ENCODE peak calls at places on chromosomes 1 and 21, in five cellular contexts. One of them, this sample, is unnamed.

GRCh38 chr1:61322769-61323168 is 240.4 kb downstream of the NFIA start:
- DNase-seq in GM04504: no peak
- DNase-seq in MM.1S: no peak
- DNase-seq in RWPE1: no peak
- DNase-seq in foreskin melanocyte: no peak
- DNase-seq in this sample: no peak

GRCh38 chr1:228416217-228416971 is at the start of gene TRIM17:
- DNase-seq in foreskin melanocyte: no peak
- DNase-seq in GM04504: no peak
- DNase-seq in RWPE1: no peak
- DNase-seq in MM.1S: no peak
- DNase-seq in this sample: no peak

GRCh38 chr1:23561813-23562100 is 2.5 kb upstream of the ID3 start:
- DNase-seq in MM.1S: no peak
- DNase-seq in RWPE1: no peak
- DNase-seq in foreskin melanocyte: no peak
- DNase-seq in GM04504: no peak
- DNase-seq in this sample: no peak

GRCh38 chr1:68128157-68128556 is 77.7 kb upstream of the DIRAS3 start:
- DNase-seq in GM04504: no peak
- DNase-seq in RWPE1: no peak
- DNase-seq in MM.1S: peak; percentile 86
- DNase-seq in foreskin melanocyte: no peak
- DNase-seq in this sample: no peak

GRCh38 chr1:60978421-60979357 is 103.7 kb upstream of the NFIA start:
- DNase-seq in MM.1S: peak; percentile 45
- DNase-seq in RWPE1: peak; percentile 52
- DNase-seq in foreskin melanocyte: no peak
- DNase-seq in GM04504: no peak
- DNase-seq in this sample: peak; percentile 36

GRCh38 chr1:169110265-169110664 is 3.8 kb downstream of the ATP1B1 start:
- DNase-seq in RWPE1: no peak
- DNase-seq in foreskin melanocyte: no peak
- DNase-seq in MM.1S: no peak
- DNase-seq in GM04504: no peak
- DNase-seq in this sample: no peak

GRCh38 chr1:59142663-59143487 is 154.0 kb upstream of the FGGY start:
- DNase-seq in foreskin melanocyte: no peak
- DNase-seq in GM04504: peak; percentile 95
- DNase-seq in RWPE1: peak; percentile 94
- DNase-seq in MM.1S: no peak
- DNase-seq in this sample: no peak

GRCh38 chr1:6461538-6462411 is 4.2 kb downstream of the TNFRSF25 start:
- DNase-seq in RWPE1: no peak
- DNase-seq in MM.1S: no peak
- DNase-seq in GM04504: no peak
- DNase-seq in foreskin melanocyte: no peak
- DNase-seq in this sample: no peak

GRCh38 chr1:64263856-64264255 is 60.4 kb downstream of the UBE2U start:
- DNase-seq in MM.1S: no peak
- DNase-seq in foreskin melanocyte: no peak
- DNase-seq in RWPE1: no peak
- DNase-seq in GM04504: no peak
- DNase-seq in this sample: no peak

GRCh38 chr1:82931051-82931450 is 1067.9 kb downstream of the TTLL7 start:
- DNase-seq in MM.1S: no peak
- DNase-seq in GM04504: no peak
- DNase-seq in foreskin melanocyte: no peak
- DNase-seq in RWPE1: no peak
- DNase-seq in this sample: no peak

GRCh38 chr21:36860736-36861594 is 105.5 kb downstream of the HLCS start:
- DNase-seq in MM.1S: no peak
- DNase-seq in GM04504: no peak
- DNase-seq in foreskin melanocyte: no peak
- DNase-seq in RWPE1: peak; percentile 80
- DNase-seq in this sample: no peak

GRCh38 chr1:935751-936231 is 12.1 kb downstream of the SAMD11 start:
- DNase-seq in RWPE1: no peak
- DNase-seq in MM.1S: no peak
- DNase-seq in foreskin melanocyte: no peak
- DNase-seq in GM04504: no peak
- DNase-seq in this sample: no peak

GRCh38 chr1:3320246-3321152 is 134.0 kb upstream of the ARHGEF16 start:
- DNase-seq in foreskin melanocyte: no peak
- DNase-seq in RWPE1: no peak
- DNase-seq in MM.1S: no peak
- DNase-seq in GM04504: no peak
- DNase-seq in this sample: peak; percentile 49

GRCh38 chr1:151513626-151514101 is 2.5 kb downstream of the CGN start:
- DNase-seq in foreskin melanocyte: no peak
- DNase-seq in RWPE1: peak; percentile 57
- DNase-seq in GM04504: no peak
- DNase-seq in MM.1S: no peak
- DNase-seq in this sample: peak; percentile 93

GRCh38 chr1:41160498-41161110 is 81.5 kb downstream of the SCMH1 start:
- DNase-seq in MM.1S: no peak
- DNase-seq in GM04504: no peak
- DNase-seq in RWPE1: no peak
- DNase-seq in foreskin melanocyte: no peak
- DNase-seq in this sample: no peak

GRCh38 chr1:16440150-16440479 is 409 bp upstream of the NECAP2 start:
- DNase-seq in MM.1S: no peak
- DNase-seq in RWPE1: no peak
- DNase-seq in foreskin melanocyte: no peak
- DNase-seq in GM04504: no peak
- DNase-seq in this sample: no peak

GRCh38 chr1:204471687-204472086 is 22.9 kb downstream of the PIK3C2B start:
- DNase-seq in foreskin melanocyte: no peak
- DNase-seq in GM04504: no peak
- DNase-seq in RWPE1: no peak
- DNase-seq in MM.1S: no peak
- DNase-seq in this sample: no peak

GRCh38 chr1:113874017-113874879 is 2.7 kb upstream of the PTPN22 start:
- DNase-seq in foreskin melanocyte: no peak
- DNase-seq in MM.1S: no peak
- DNase-seq in GM04504: no peak
- DNase-seq in RWPE1: peak; percentile 8
- DNase-seq in this sample: no peak

GRCh38 chr1:224380003-224380402 is 23.3 kb downstream of the CNIH4 start:
- DNase-seq in GM04504: no peak
- DNase-seq in RWPE1: no peak
- DNase-seq in MM.1S: peak; percentile 36
- DNase-seq in foreskin melanocyte: no peak
- DNase-seq in this sample: no peak

GRCh38 chr1:198064181-198064580 is 92.6 kb upstream of the NEK7 start:
- DNase-seq in RWPE1: peak; percentile 34
- DNase-seq in foreskin melanocyte: peak; percentile 52
- DNase-seq in GM04504: peak; percentile 3
- DNase-seq in MM.1S: no peak
- DNase-seq in this sample: no peak

GRCh38 chr1:121522061-121522759 is 337.4 kb downstream of the SRGAP2C start:
- DNase-seq in GM04504: no peak
- DNase-seq in RWPE1: no peak
- DNase-seq in MM.1S: no peak
- DNase-seq in foreskin melanocyte: no peak
- DNase-seq in this sample: no peak

GRCh38 chr1:248924696-248925532 is 18.9 kb downstream of the PGBD2 start:
- DNase-seq in MM.1S: peak; percentile 95
- DNase-seq in RWPE1: peak; percentile 26
- DNase-seq in foreskin melanocyte: peak; percentile 28
- DNase-seq in GM04504: no peak
- DNase-seq in this sample: peak; percentile 31

GRCh38 chr1:207803678-207804077 is 51.8 kb downstream of the CD46 start:
- DNase-seq in RWPE1: no peak
- DNase-seq in GM04504: no peak
- DNase-seq in foreskin melanocyte: no peak
- DNase-seq in MM.1S: no peak
- DNase-seq in this sample: no peak

GRCh38 chr21:41767606-41768370 is 936 bp upstream of the RIPK4 start:
- DNase-seq in foreskin melanocyte: no peak
- DNase-seq in GM04504: no peak
- DNase-seq in MM.1S: no peak
- DNase-seq in RWPE1: no peak
- DNase-seq in this sample: peak; percentile 58

This sample was measured in mucosa of descending colon.